ENCODE peak calls at places on chromosomes 2 and 18, in nine cellular contexts. Y is ascending aorta; R is effector memory CD4-positive, alpha-beta T cell; W is cardiac muscle cell; X is small intestine; Z is brain microvascular endothelial cell; B is CD4-positive, alpha-beta memory T cell; L is HCT116; C is mucosa of descending colon. E is an unnamed sample.

GRCh38 chr2:106197878-106198277 is 3.8 kb upstream of the UXS1 start:
- DNase-seq in Y (no peak), R (no peak), W (peak; percentile 96), X (no peak), Z (peak; percentile 93), B (no peak), L (no peak), C (no peak), E (peak; percentile 61)

GRCh38 chr2:240296104-240296406 is 139.4 kb upstream of the GPC1 start:
- DNase-seq in Y (no peak), R (no peak), W (no peak), X (no peak), Z (no peak), B (no peak), L (no peak), C (no peak), E (no peak)

GRCh38 chr2:237732790-237733349 is 65.7 kb upstream of the RBM44 start:
- DNase-seq in Y (no peak), R (no peak), W (no peak), X (peak; percentile 81), Z (no peak), B (no peak), L (no peak), C (peak; percentile 47), E (no peak)

GRCh38 chr2:57947398-57947797 is 99.2 kb upstream of the VRK2 start:
- DNase-seq in Y (no peak), R (no peak), W (no peak), X (no peak), Z (no peak), B (no peak), L (no peak), C (no peak), E (no peak)

GRCh38 chr18:46815661-46816060 is 58.8 kb upstream of the ST8SIA5 start:
- DNase-seq in Y (no peak), R (no peak), W (no peak), X (no peak), Z (no peak), B (no peak), L (no peak), C (no peak), E (no peak)

GRCh38 chr2:218186876-218187649 is 20.3 kb upstream of the CXCR1 start:
- DNase-seq in Y (no peak), R (no peak), W (no peak), X (no peak), Z (no peak), B (no peak), L (no peak), C (no peak), E (no peak)

GRCh38 chr2:203683932-203684556 is 22.4 kb upstream of the CD28 start:
- DNase-seq in Y (no peak), R (no peak), W (peak; percentile 90), X (peak; percentile 38), Z (peak; percentile 93), B (no peak), L (no peak), C (no peak), E (peak; percentile 72)

GRCh38 chr2:98471402-98472131 is 26.9 kb downstream of the INPP4A start:
- DNase-seq in Y (no peak), R (no peak), W (no peak), X (no peak), Z (no peak), B (no peak), L (no peak), C (no peak), E (no peak)

GRCh38 chr2:3324036-3324386 is 53.6 kb downstream of the EIPR1 start:
- DNase-seq in Y (no peak), R (no peak), W (no peak), X (no peak), Z (no peak), B (no peak), L (no peak), C (no peak), E (no peak)

GRCh38 chr2:36362291-36362690 is 6.7 kb downstream of the CRIM1 start:
- DNase-seq in Y (no peak), R (no peak), W (peak; percentile 80), X (no peak), Z (peak; percentile 62), B (no peak), L (no peak), C (no peak), E (no peak)

GRCh38 chr2:33484042-33484621 is 7.7 kb downstream of the RASGRP3 start:
- DNase-seq in Y (no peak), R (no peak), W (no peak), X (no peak), Z (no peak), B (no peak), L (no peak), C (no peak), E (no peak)

GRCh38 chr18:27778441-27778840 is 398.5 kb downstream of the CDH2 start:
- DNase-seq in Y (no peak), R (no peak), W (peak; percentile 48), X (no peak), Z (peak; percentile 35), B (no peak), L (no peak), C (no peak), E (no peak)

GRCh38 chr2:70995227-70995729 is 605 bp upstream of the TEX261 start:
- DNase-seq in Y (no peak), R (peak; percentile 49), W (peak; percentile 28), X (peak; percentile 67), Z (no peak), B (peak; percentile 62), L (peak; percentile 57), C (peak; percentile 63), E (peak; percentile 66)

DNA sequence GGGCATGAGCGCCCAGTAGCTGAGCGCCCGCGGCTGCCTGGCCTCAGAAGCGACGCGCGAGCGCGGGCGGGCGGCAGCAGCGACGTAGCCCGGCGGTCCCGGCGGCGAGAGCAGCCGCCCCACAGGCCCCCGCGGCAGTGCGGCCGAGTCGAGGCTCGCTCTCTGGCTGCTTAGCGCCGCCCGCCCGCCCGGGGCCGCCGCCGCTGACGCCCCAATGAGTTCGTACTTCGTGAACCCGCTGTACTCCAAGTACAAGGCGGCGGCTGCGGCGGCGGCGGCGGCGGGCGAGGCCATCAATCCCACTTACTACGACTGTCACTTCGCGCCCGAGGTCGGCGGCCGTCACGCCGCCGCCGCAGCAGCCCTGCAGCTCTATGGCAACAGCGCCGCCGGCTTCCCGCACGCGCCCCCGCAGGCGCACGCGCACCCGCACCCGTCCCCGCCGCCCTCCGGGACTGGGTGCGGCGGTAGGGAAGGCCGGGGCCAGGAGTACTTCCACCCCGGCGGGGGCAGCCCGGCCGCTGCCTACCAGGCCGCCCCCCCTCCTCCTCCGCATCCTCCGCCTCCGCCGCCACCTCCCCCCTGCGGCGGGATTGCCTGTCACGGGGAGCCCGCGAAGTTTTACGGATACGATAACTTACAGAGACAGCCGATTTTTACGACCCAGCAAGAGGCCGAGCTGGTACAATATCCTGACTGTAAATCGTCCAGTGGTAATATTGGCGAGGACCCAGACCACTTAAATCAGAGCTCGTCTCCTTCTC is 830 bp downstream of the HOXD8 start:
- DNase-seq in Y (no peak), R (no peak), W (no peak), X (no peak), Z (no peak), B (no peak), L (no peak), C (peak; percentile 74), E (no peak)
- H3K4me3 ChIP-seq in Y (peak overlapping the region; percentile 88), R (peak overlapping the region; percentile 32), W (peak overlapping the region; percentile 35), X (peak overlapping the region; percentile 44), Z (no peak overlapping the region), B (no peak overlapping the region), L (peak overlapping the region; percentile 58), C (peak overlapping the region; percentile 36), E (peak overlapping the region; percentile 32)

GRCh38 chr18:76914796-76915195 is 92.4 kb downstream of the ZNF236 start:
- DNase-seq in Y (no peak), R (no peak), W (no peak), X (no peak), Z (no peak), B (no peak), L (no peak), C (no peak), E (no peak)
- H3K36me3 ChIP-seq in Y (peaks cover 90% of the 10 kb centered on the region), R (peaks cover 69% of the 10 kb centered on the region), W (peaks cover 31% of the 10 kb centered on the region), X (peaks cover 21% of the 10 kb centered on the region), Z (peaks cover 17% of the 10 kb centered on the region), B (peaks cover 62% of the 10 kb centered on the region), L (peaks cover 18% of the 10 kb centered on the region), C (no peaks in the 10 kb centered on the region), E (no peaks in the 10 kb centered on the region)

GRCh38 chr2:209662091-209662490 is 109.5 kb upstream of the UNC80 start:
- DNase-seq in Y (no peak), R (no peak), W (no peak), X (no peak), Z (no peak), B (no peak), L (no peak), C (no peak), E (no peak)

GRCh38 chr2:209661286-209661685 is 110.3 kb upstream of the UNC80 start:
- DNase-seq in Y (no peak), R (no peak), W (no peak), X (no peak), Z (no peak), B (no peak), L (no peak), C (no peak), E (no peak)

GRCh38 chr2:209666296-209666695 is 105.3 kb upstream of the UNC80 start:
- DNase-seq in Y (no peak), R (no peak), W (no peak), X (no peak), Z (no peak), B (no peak), L (no peak), C (no peak), E (no peak)

GRCh38 chr2:209663666-209664065 is 108.0 kb upstream of the UNC80 start:
- DNase-seq in Y (no peak), R (no peak), W (no peak), X (no peak), Z (peak; percentile 1), B (no peak), L (no peak), C (no peak), E (no peak)

GRCh38 chr2:209663149-209663548 is 108.5 kb upstream of the UNC80 start:
- DNase-seq in Y (no peak), R (no peak), W (peak; percentile 10), X (no peak), Z (peak; percentile 55), B (no peak), L (no peak), C (no peak), E (no peak)
- H3K4me3 ChIP-seq in Y (no peak overlapping the region), R (no peak overlapping the region), W (no peak overlapping the region), X (no peak overlapping the region), Z (no peak overlapping the region), B (no peak overlapping the region), L (no peak overlapping the region), C (no peak overlapping the region), E (no peak overlapping the region)

GRCh38 chr2:79272616-79273015 is 113.1 kb upstream of the REG3A start:
- DNase-seq in Y (no peak), R (no peak), W (no peak), X (no peak), Z (no peak), B (no peak), L (no peak), C (no peak), E (no peak)

GRCh38 chr2:79275863-79276262 is 116.3 kb upstream of the REG3A start:
- DNase-seq in Y (no peak), R (no peak), W (no peak), X (no peak), Z (no peak), B (no peak), L (no peak), C (no peak), E (no peak)

GRCh38 chr2:79271456-79271855 is 111.9 kb upstream of the REG3A start:
- DNase-seq in Y (no peak), R (no peak), W (no peak), X (no peak), Z (no peak), B (no peak), L (no peak), C (no peak), E (peak; percentile 67)

GRCh38 chr2:79275197-79275596 is 115.6 kb upstream of the REG3A start:
- DNase-seq in Y (no peak), R (no peak), W (no peak), X (no peak), Z (no peak), B (no peak), L (no peak), C (no peak), E (no peak)
- H3K36me3 ChIP-seq in Y (no peaks in the 10 kb centered on the region), R (no peaks in the 10 kb centered on the region), W (no peaks in the 10 kb centered on the region), X (no peaks in the 10 kb centered on the region), Z (no peaks in the 10 kb centered on the region), B (no peaks in the 10 kb centered on the region), L (no peaks in the 10 kb centered on the region), C (no peaks in the 10 kb centered on the region), E (no peaks in the 10 kb centered on the region)

E was measured in Caco-2.